ENCODE peak calls at places on chromosomes 4 and X, in six cellular contexts. U, Y, K, N, J and P are unnamed samples.

GRCh38 chr4:111435986-111436744 is 709.1 kb upstream of the FAM241A start:
- DNase-seq in U (no peak), Y (no peak), K (no peak), N (no peak), J (no peak), P (no peak)

GRCh38 chr4:86974481-86975050 is 39.8 kb downstream of the AFF1 start:
- DNase-seq in U (no peak), Y (no peak), K (no peak), N (no peak), J (no peak), P (no peak)

GRCh38 chr4:8290701-8290970 is 21.1 kb downstream of the HTRA3 start:
- DNase-seq in U (no peak), Y (no peak), K (no peak), N (no peak), J (no peak), P (no peak)

GRCh38 chr4:17325098-17325497 is 186.8 kb downstream of the QDPR start:
- DNase-seq in U (no peak), Y (no peak), K (no peak), N (no peak), J (no peak), P (no peak)

GRCh38 chrX:30278365-30278764 is 30.8 kb downstream of the NR0B1 start:
- DNase-seq in U (no peak), Y (no peak), K (no peak), N (no peak), J (no peak), P (no peak)

GRCh38 chr4:1240721-1241465 is 8.0 kb downstream of the CTBP1 start:
- DNase-seq in U (no peak), Y (no peak), K (no peak), N (no peak), J (no peak), P (no peak)

GRCh38 chr4:163243297-163243981 is 76.7 kb upstream of the NAF1 start:
- DNase-seq in U (no peak), Y (no peak), K (no peak), N (no peak), J (no peak), P (no peak)

GRCh38 chrX:130699618-130700017 is 203.4 kb downstream of the ENOX2 start:
- DNase-seq in U (no peak), Y (no peak), K (no peak), N (no peak), J (no peak), P (no peak)

GRCh38 chrX:150768580-150769190 is 75.5 kb downstream of the MTMR1 start:
- DNase-seq in U (no peak), Y (no peak), K (no peak), N (no peak), J (no peak), P (no peak)

GRCh38 chr4:102169345-102169744 is 175.9 kb downstream of the SLC39A8 start:
- DNase-seq in U (no peak), Y (no peak), K (peak; percentile 26), N (peak; percentile 80), J (no peak), P (no peak)